ENCODE peak calls at places on chromosomes 7 and 10, in nine cellular contexts. One of them, this sample, is unnamed.
A peak's percentile ranks its signal among the peaks of the same experiment; 100 is the strongest.

GRCh38 chr10:99276848-99277486 is 41.3 kb upstream of the HPSE2 start:
- DNase-seq in CD8-positive, alpha-beta T cell: no peak
- DNase-seq in right lobe of liver: no peak
- DNase-seq in HFFc6: peak; percentile 3
- DNase-seq in AG10803: no peak
- DNase-seq in fibroblast of the aortic adventitia: peak; percentile 7
- DNase-seq in stomach: no peak
- DNase-seq in progenitor cell of endocrine pancreas: no peak
- DNase-seq in fibroblast of pulmonary artery: peak; percentile 35
- DNase-seq in this sample: peak; percentile 10

GRCh38 chr10:15486404-15486803 is 115.3 kb upstream of the FAM171A1 start:
- DNase-seq in CD8-positive, alpha-beta T cell: no peak
- DNase-seq in right lobe of liver: no peak
- DNase-seq in HFFc6: no peak
- DNase-seq in AG10803: peak; percentile 67
- DNase-seq in fibroblast of the aortic adventitia: peak; percentile 98
- DNase-seq in stomach: no peak
- DNase-seq in progenitor cell of endocrine pancreas: no peak
- DNase-seq in fibroblast of pulmonary artery: peak; percentile 42
- DNase-seq in this sample: no peak

GRCh38 chr7:82839555-82839954 is 323.1 kb downstream of the PCLO start:
- DNase-seq in CD8-positive, alpha-beta T cell: no peak
- DNase-seq in right lobe of liver: no peak
- DNase-seq in HFFc6: no peak
- DNase-seq in AG10803: no peak
- DNase-seq in fibroblast of the aortic adventitia: no peak
- DNase-seq in stomach: no peak
- DNase-seq in progenitor cell of endocrine pancreas: no peak
- DNase-seq in fibroblast of pulmonary artery: no peak
- DNase-seq in this sample: no peak

GRCh38 chr7:22565315-22565811 is 65.4 kb upstream of the STEAP1B start:
- DNase-seq in CD8-positive, alpha-beta T cell: no peak
- DNase-seq in right lobe of liver: no peak
- DNase-seq in HFFc6: peak; percentile 80
- DNase-seq in AG10803: peak; percentile 87
- DNase-seq in fibroblast of the aortic adventitia: peak; percentile 69
- DNase-seq in stomach: no peak
- DNase-seq in progenitor cell of endocrine pancreas: no peak
- DNase-seq in fibroblast of pulmonary artery: peak; percentile 56
- DNase-seq in this sample: no peak

GRCh38 chr10:6563720-6564119 is 16.4 kb downstream of the PRKCQ start:
- DNase-seq in CD8-positive, alpha-beta T cell: peak; percentile 15
- DNase-seq in right lobe of liver: no peak
- DNase-seq in HFFc6: no peak
- DNase-seq in AG10803: no peak
- DNase-seq in fibroblast of the aortic adventitia: no peak
- DNase-seq in stomach: no peak
- DNase-seq in progenitor cell of endocrine pancreas: no peak
- DNase-seq in fibroblast of pulmonary artery: no peak
- DNase-seq in this sample: no peak

GRCh38 chr7:38411404-38411803 is 138.0 kb upstream of the TARP start:
- DNase-seq in CD8-positive, alpha-beta T cell: no peak
- DNase-seq in right lobe of liver: no peak
- DNase-seq in HFFc6: no peak
- DNase-seq in AG10803: peak; percentile 2
- DNase-seq in fibroblast of the aortic adventitia: peak; percentile 8
- DNase-seq in stomach: no peak
- DNase-seq in progenitor cell of endocrine pancreas: no peak
- DNase-seq in fibroblast of pulmonary artery: peak; percentile 13
- DNase-seq in this sample: no peak

GRCh38 chr7:113338297-113338696 is 219.9 kb upstream of the SMIM30 start:
- DNase-seq in CD8-positive, alpha-beta T cell: no peak
- DNase-seq in right lobe of liver: no peak
- DNase-seq in HFFc6: no peak
- DNase-seq in AG10803: no peak
- DNase-seq in fibroblast of the aortic adventitia: no peak
- DNase-seq in stomach: no peak
- DNase-seq in progenitor cell of endocrine pancreas: no peak
- DNase-seq in fibroblast of pulmonary artery: no peak
- DNase-seq in this sample: no peak

GRCh38 chr7:24318326-24318725 is 34.3 kb downstream of the NPY start:
- DNase-seq in CD8-positive, alpha-beta T cell: no peak
- DNase-seq in right lobe of liver: no peak
- DNase-seq in HFFc6: no peak
- DNase-seq in AG10803: peak; percentile 3
- DNase-seq in fibroblast of the aortic adventitia: no peak
- DNase-seq in stomach: no peak
- DNase-seq in progenitor cell of endocrine pancreas: no peak
- DNase-seq in fibroblast of pulmonary artery: peak; percentile 7
- DNase-seq in this sample: peak; percentile 26

GRCh38 chr7:2353650-2354172 is 916 bp upstream of the EIF3B start:
- DNase-seq in CD8-positive, alpha-beta T cell: peak; percentile 88
- DNase-seq in right lobe of liver: peak; percentile 91
- DNase-seq in HFFc6: peak; percentile 76
- DNase-seq in AG10803: peak; percentile 87
- DNase-seq in fibroblast of the aortic adventitia: no peak
- DNase-seq in stomach: peak; percentile 90
- DNase-seq in progenitor cell of endocrine pancreas: peak; percentile 77
- DNase-seq in fibroblast of pulmonary artery: peak; percentile 91
- DNase-seq in this sample: peak; percentile 70

GRCh38 chr7:106538638-106539037 is 122.3 kb downstream of the CCDC71L start:
- DNase-seq in CD8-positive, alpha-beta T cell: no peak
- DNase-seq in right lobe of liver: no peak
- DNase-seq in HFFc6: no peak
- DNase-seq in AG10803: no peak
- DNase-seq in fibroblast of the aortic adventitia: no peak
- DNase-seq in stomach: no peak
- DNase-seq in progenitor cell of endocrine pancreas: no peak
- DNase-seq in fibroblast of pulmonary artery: peak; percentile 64
- DNase-seq in this sample: no peak

DNA sequence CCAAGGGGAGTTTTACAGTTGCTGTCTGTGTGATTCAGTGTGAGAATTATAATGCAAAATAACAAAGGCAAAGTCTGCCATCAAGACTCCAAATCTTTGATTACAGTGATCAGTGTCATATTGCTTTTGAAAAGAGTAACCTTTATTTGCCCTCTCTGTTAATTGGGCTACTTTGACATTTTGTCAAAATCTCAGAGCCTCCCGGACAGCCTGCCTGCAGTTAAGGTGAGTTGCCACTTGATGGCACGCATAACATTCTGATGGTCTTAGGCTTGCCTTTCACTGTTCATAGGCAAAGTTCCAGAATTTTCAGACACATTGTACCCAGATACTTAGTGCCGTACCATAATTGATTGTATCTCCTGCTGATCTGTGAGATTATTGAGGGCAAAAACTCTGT is 253.5 kb downstream of the ABCA13 start:
- DNase-seq in CD8-positive, alpha-beta T cell: no peak
- DNase-seq in right lobe of liver: no peak
- DNase-seq in HFFc6: no peak
- DNase-seq in AG10803: peak; percentile 11
- DNase-seq in fibroblast of the aortic adventitia: no peak
- DNase-seq in stomach: no peak
- DNase-seq in progenitor cell of endocrine pancreas: no peak
- DNase-seq in fibroblast of pulmonary artery: no peak
- DNase-seq in this sample: no peak
- TF ChIP-seq CTCF in CD8-positive, alpha-beta T cell: no peak
- TF ChIP-seq CTCF in right lobe of liver: peak; percentile 36
- TF ChIP-seq CTCF in HFFc6: peak; percentile 67
- TF ChIP-seq CTCF in AG10803: peak; percentile 36
- TF ChIP-seq CTCF in fibroblast of the aortic adventitia: no peak
- TF ChIP-seq CTCF in stomach: no peak
- TF ChIP-seq CTCF in progenitor cell of endocrine pancreas: peak; percentile 67
- TF ChIP-seq CTCF in fibroblast of pulmonary artery: no peak
- TF ChIP-seq CTCF in this sample: peak; percentile 69

DNA sequence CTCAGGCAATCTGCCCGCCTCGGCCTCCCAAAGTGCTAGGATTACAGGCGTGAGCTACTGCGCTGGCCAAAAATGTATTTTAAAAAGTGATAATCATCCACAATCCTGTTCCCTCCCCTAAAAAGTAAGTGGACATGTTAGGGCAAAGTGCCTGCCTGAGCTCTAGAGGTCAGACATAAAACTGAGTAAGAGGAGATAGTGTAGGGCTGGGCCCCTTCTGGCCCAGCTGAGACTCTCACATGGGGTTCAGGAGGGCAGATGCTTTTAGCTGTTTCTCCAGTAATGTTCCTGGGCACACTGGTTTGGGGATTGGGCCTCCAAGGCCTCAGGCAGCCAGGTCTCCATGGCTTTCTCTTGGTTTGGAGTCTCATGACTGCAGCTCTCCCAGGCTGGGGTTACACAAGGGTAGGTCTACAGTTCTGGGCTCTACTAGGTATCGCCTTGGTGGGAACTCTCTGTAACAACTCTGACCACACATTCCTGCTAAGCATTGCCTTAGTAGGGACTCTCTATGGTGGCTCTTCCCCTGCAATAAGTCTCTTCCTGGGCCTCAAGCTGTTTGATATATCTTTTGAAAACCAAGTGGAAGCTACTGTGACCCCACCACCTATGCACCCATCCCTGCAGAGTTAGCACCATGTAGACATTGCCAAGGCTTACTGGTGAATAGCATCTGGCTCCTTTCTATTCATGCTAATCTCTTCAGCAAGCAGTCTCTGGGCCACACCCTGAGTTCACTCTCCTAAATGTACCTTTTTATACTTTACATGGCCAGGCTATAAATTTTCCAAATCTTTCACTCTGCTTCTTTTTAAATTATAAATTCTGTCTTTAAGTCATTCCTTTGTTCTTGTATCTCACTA is 6.9 kb upstream of the NUDCD3 start:
- DNase-seq in CD8-positive, alpha-beta T cell: no peak
- DNase-seq in right lobe of liver: no peak
- DNase-seq in HFFc6: no peak
- DNase-seq in AG10803: no peak
- DNase-seq in fibroblast of the aortic adventitia: no peak
- DNase-seq in stomach: no peak
- DNase-seq in progenitor cell of endocrine pancreas: no peak
- DNase-seq in fibroblast of pulmonary artery: no peak
- DNase-seq in this sample: no peak
- TF ChIP-seq CTCF in CD8-positive, alpha-beta T cell: no peak
- TF ChIP-seq CTCF in right lobe of liver: no peak
- TF ChIP-seq CTCF in HFFc6: no peak
- TF ChIP-seq CTCF in AG10803: no peak
- TF ChIP-seq CTCF in fibroblast of the aortic adventitia: no peak
- TF ChIP-seq CTCF in stomach: no peak
- TF ChIP-seq CTCF in progenitor cell of endocrine pancreas: no peak
- TF ChIP-seq CTCF in fibroblast of pulmonary artery: no peak
- TF ChIP-seq CTCF in this sample: no peak

GRCh38 chr7:143975617-143976016 is 21.0 kb downstream of the OR2F1 start:
- DNase-seq in CD8-positive, alpha-beta T cell: no peak
- DNase-seq in right lobe of liver: no peak
- DNase-seq in HFFc6: peak; percentile 12
- DNase-seq in AG10803: no peak
- DNase-seq in fibroblast of the aortic adventitia: no peak
- DNase-seq in stomach: no peak
- DNase-seq in progenitor cell of endocrine pancreas: no peak
- DNase-seq in fibroblast of pulmonary artery: no peak
- DNase-seq in this sample: no peak
- TF ChIP-seq CTCF in CD8-positive, alpha-beta T cell: no peak
- TF ChIP-seq CTCF in right lobe of liver: no peak
- TF ChIP-seq CTCF in HFFc6: peak; percentile 23
- TF ChIP-seq CTCF in AG10803: no peak
- TF ChIP-seq CTCF in fibroblast of the aortic adventitia: no peak
- TF ChIP-seq CTCF in stomach: no peak
- TF ChIP-seq CTCF in progenitor cell of endocrine pancreas: peak; percentile 13
- TF ChIP-seq CTCF in fibroblast of pulmonary artery: no peak
- TF ChIP-seq CTCF in this sample: no peak

GRCh38 chr7:98922392-98923107 is 44.2 kb downstream of the TRRAP start:
- DNase-seq in CD8-positive, alpha-beta T cell: no peak
- DNase-seq in right lobe of liver: peak; percentile 92
- DNase-seq in HFFc6: no peak
- DNase-seq in AG10803: peak; percentile 74
- DNase-seq in fibroblast of the aortic adventitia: peak; percentile 80
- DNase-seq in stomach: peak; percentile 52
- DNase-seq in progenitor cell of endocrine pancreas: no peak
- DNase-seq in fibroblast of pulmonary artery: peak; percentile 75
- DNase-seq in this sample: no peak
- TF ChIP-seq CTCF in CD8-positive, alpha-beta T cell: no peak
- TF ChIP-seq CTCF in right lobe of liver: peak; percentile 2
- TF ChIP-seq CTCF in HFFc6: peak; percentile 10
- TF ChIP-seq CTCF in AG10803: peak; percentile 43
- TF ChIP-seq CTCF in fibroblast of the aortic adventitia: no peak
- TF ChIP-seq CTCF in stomach: no peak
- TF ChIP-seq CTCF in progenitor cell of endocrine pancreas: no peak
- TF ChIP-seq CTCF in fibroblast of pulmonary artery: peak; percentile 11
- TF ChIP-seq CTCF in this sample: no peak

GRCh38 chr10:75611972-75612331 is 180.5 kb downstream of the LRMDA start:
- DNase-seq in CD8-positive, alpha-beta T cell: no peak
- DNase-seq in right lobe of liver: no peak
- DNase-seq in HFFc6: no peak
- DNase-seq in AG10803: no peak
- DNase-seq in fibroblast of the aortic adventitia: no peak
- DNase-seq in stomach: no peak
- DNase-seq in progenitor cell of endocrine pancreas: no peak
- DNase-seq in fibroblast of pulmonary artery: no peak
- DNase-seq in this sample: no peak

GRCh38 chr10:75613685-75614587 is 182.5 kb downstream of the LRMDA start:
- DNase-seq in CD8-positive, alpha-beta T cell: no peak
- DNase-seq in right lobe of liver: no peak
- DNase-seq in HFFc6: no peak
- DNase-seq in AG10803: peak; percentile 82
- DNase-seq in fibroblast of the aortic adventitia: peak; percentile 94
- DNase-seq in stomach: no peak
- DNase-seq in progenitor cell of endocrine pancreas: no peak
- DNase-seq in fibroblast of pulmonary artery: peak; percentile 13
- DNase-seq in this sample: no peak

GRCh38 chr10:75611081-75611971 is 179.9 kb downstream of the LRMDA start:
- DNase-seq in CD8-positive, alpha-beta T cell: no peak
- DNase-seq in right lobe of liver: no peak
- DNase-seq in HFFc6: no peak
- DNase-seq in AG10803: no peak
- DNase-seq in fibroblast of the aortic adventitia: no peak
- DNase-seq in stomach: no peak
- DNase-seq in progenitor cell of endocrine pancreas: no peak
- DNase-seq in fibroblast of pulmonary artery: no peak
- DNase-seq in this sample: no peak

GRCh38 chr10:75610187-75610586 is 178.8 kb downstream of the LRMDA start:
- DNase-seq in CD8-positive, alpha-beta T cell: no peak
- DNase-seq in right lobe of liver: no peak
- DNase-seq in HFFc6: no peak
- DNase-seq in AG10803: no peak
- DNase-seq in fibroblast of the aortic adventitia: no peak
- DNase-seq in stomach: no peak
- DNase-seq in progenitor cell of endocrine pancreas: no peak
- DNase-seq in fibroblast of pulmonary artery: no peak
- DNase-seq in this sample: no peak

GRCh38 chr10:75612904-75613684 is 181.7 kb downstream of the LRMDA start:
- DNase-seq in CD8-positive, alpha-beta T cell: no peak
- DNase-seq in right lobe of liver: no peak
- DNase-seq in HFFc6: no peak
- DNase-seq in AG10803: peak; percentile 81
- DNase-seq in fibroblast of the aortic adventitia: peak; percentile 98
- DNase-seq in stomach: no peak
- DNase-seq in progenitor cell of endocrine pancreas: no peak
- DNase-seq in fibroblast of pulmonary artery: peak; percentile 65
- DNase-seq in this sample: no peak
- TF ChIP-seq CTCF in CD8-positive, alpha-beta T cell: no peak
- TF ChIP-seq CTCF in right lobe of liver: no peak
- TF ChIP-seq CTCF in HFFc6: no peak
- TF ChIP-seq CTCF in AG10803: no peak
- TF ChIP-seq CTCF in fibroblast of the aortic adventitia: no peak
- TF ChIP-seq CTCF in stomach: no peak
- TF ChIP-seq CTCF in progenitor cell of endocrine pancreas: no peak
- TF ChIP-seq CTCF in fibroblast of pulmonary artery: no peak
- TF ChIP-seq CTCF in this sample: no peak

GRCh38 chr10:68302503-68302823 is 29.4 kb upstream of the HNRNPH3 start:
- DNase-seq in CD8-positive, alpha-beta T cell: no peak
- DNase-seq in right lobe of liver: no peak
- DNase-seq in HFFc6: no peak
- DNase-seq in AG10803: no peak
- DNase-seq in fibroblast of the aortic adventitia: no peak
- DNase-seq in stomach: no peak
- DNase-seq in progenitor cell of endocrine pancreas: no peak
- DNase-seq in fibroblast of pulmonary artery: no peak
- DNase-seq in this sample: no peak
- TF ChIP-seq CTCF in CD8-positive, alpha-beta T cell: peak; percentile 15
- TF ChIP-seq CTCF in right lobe of liver: no peak
- TF ChIP-seq CTCF in HFFc6: peak; percentile 8
- TF ChIP-seq CTCF in AG10803: no peak
- TF ChIP-seq CTCF in fibroblast of the aortic adventitia: no peak
- TF ChIP-seq CTCF in stomach: no peak
- TF ChIP-seq CTCF in progenitor cell of endocrine pancreas: no peak
- TF ChIP-seq CTCF in fibroblast of pulmonary artery: no peak
- TF ChIP-seq CTCF in this sample: no peak